ENCODE peak calls at places on chromosomes 13 and 19, in six cellular contexts. R, T, S, L, J and Z are unnamed samples.

GRCh38 chr13:31011193-31011860 is 78.9 kb downstream of the TEX26 start:
- DNase-seq in L (no peak), S (no peak), R (no peak), J (no peak), T (peak; percentile 64), Z (no peak)

GRCh38 chr19:17216058-17216670 is 1.0 kb downstream of the USE1 start:
- DNase-seq in T (no peak), J (peak; percentile 66), L (no peak), S (no peak), R (no peak), Z (peak; percentile 24)

GRCh38 chr13:66805657-66806056 is 424.5 kb downstream of the PCDH9 start:
- DNase-seq in L (no peak), R (no peak), T (no peak), S (no peak), J (no peak), Z (no peak)

GRCh38 chr13:47420568-47420967 is 523.7 kb upstream of the HTR2A start:
- DNase-seq in L (no peak), R (no peak), J (no peak), T (no peak), S (no peak), Z (no peak)

GRCh38 chr13:21603531-21604448 is at the start of gene MICU2:
- DNase-seq in T (peak; percentile 97), S (peak; percentile 95), R (peak; percentile 79), L (peak; percentile 90), J (peak; percentile 92), Z (peak; percentile 77)

GRCh38 chr19:9171393-9171991 is 7.3 kb upstream of the OR7D2 start:
- DNase-seq in L (no peak), R (no peak), S (no peak), T (no peak), J (no peak), Z (no peak)

GRCh38 chr19:4807188-4807587 is 15.7 kb downstream of the FEM1A start:
- DNase-seq in T (no peak), J (no peak), L (no peak), S (peak; percentile 74), R (no peak), Z (no peak)

GRCh38 chr13:68099616-68100015 is 869.5 kb upstream of the PCDH9 start:
- DNase-seq in S (no peak), J (no peak), T (no peak), R (no peak), L (peak; percentile 0), Z (no peak)

GRCh38 chr13:45873491-45874360 is 22.2 kb upstream of the SIAH3 start:
- DNase-seq in T (peak; percentile 61), L (peak; percentile 50), S (no peak), J (no peak), R (no peak), Z (no peak)

GRCh38 chr19:49064768-49065611 is at the start of gene NTF4:
- DNase-seq in J (peak; percentile 88), L (no peak), R (peak; percentile 61), T (peak; percentile 82), S (no peak), Z (peak; percentile 74)

GRCh38 chr13:110915874-110916670 is 1.2 kb upstream of the ANKRD10 start:
- DNase-seq in J (no peak), T (no peak), S (peak; percentile 38), L (no peak), R (no peak), Z (no peak)

GRCh38 chr13:107866007-107866665 is 349.2 kb downstream of the LIG4 start:
- DNase-seq in J (peak; percentile 77), T (peak; percentile 63), S (no peak), R (no peak), L (no peak), Z (peak; percentile 59)

DNA sequence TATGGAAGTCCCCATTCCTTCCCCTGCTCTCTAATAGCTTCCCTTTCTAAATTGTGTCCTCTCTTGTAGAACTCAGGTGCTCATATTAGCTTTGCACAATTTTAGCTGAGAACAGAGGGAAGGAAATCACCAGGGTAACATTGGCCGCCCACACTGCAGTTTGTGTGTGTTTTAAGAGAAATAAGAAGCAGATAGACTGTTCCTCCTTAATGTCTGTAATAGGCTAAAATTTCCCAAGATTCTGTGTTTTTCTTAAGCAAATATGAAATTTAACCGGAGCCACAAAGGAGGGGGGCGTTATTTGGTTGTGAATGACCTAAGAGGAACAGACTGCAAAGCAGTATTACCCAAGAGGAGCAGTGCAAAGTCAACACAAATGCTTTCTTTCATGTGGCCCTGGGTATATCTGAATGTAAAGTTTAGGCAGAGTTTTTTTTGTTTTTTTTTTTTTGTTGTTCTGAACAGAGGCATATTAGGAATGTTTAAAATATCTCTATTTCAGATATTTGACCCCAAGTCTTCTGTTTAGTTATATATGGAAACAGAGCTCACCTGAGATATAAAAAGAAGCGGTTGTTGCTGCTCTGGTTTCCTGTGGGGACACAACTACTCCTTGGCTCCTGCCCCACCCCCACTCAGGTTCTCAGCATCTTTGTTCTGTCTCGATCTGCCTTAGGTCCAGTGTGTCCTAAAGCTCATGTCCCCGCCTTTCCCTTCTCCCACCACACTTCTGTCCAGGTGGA is 220.5 kb downstream of the RFC3 start:
- DNase-seq in J (no peak), R (no peak), L (no peak), S (no peak), T (no peak), Z (no peak)
- TF ChIP-seq REST in J (no peak), R (no peak), L (no peak), S (no peak), T (no peak), Z (no peak)

GRCh38 chr19:12750851-12751250 is 740 bp upstream of the BEST2 start:
- DNase-seq in T (no peak), R (no peak), J (peak; percentile 28), L (no peak), S (no peak), Z (no peak)
- TF ChIP-seq REST in T (no peak), R (no peak), J (no peak), L (no peak), S (no peak), Z (no peak)

DNA sequence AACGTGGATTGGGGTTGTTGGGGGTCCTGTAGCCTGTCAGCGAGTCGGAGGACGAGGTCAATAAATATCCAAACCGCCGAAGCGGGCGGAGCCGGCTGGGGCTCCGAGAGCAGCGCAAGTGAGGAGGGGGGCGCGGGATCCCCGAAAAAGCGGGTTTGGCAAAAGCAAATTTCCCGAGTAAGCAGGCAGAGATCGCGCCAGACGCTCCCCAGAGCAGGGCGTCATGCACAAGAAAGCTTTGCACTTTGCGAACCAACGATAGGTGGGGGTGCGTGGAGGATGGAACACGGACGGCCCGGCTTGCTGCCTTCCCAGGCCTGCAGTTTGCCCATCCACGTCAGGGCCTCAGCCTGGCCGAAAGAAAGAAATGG is 754 bp upstream of the SIX5 start:
- DNase-seq in J (no peak), L (no peak), S (peak; percentile 45), R (peak; percentile 41), T (peak; percentile 44), Z (peak; percentile 39)
- TF ChIP-seq REST in J (no peak), L (no peak), S (no peak), R (no peak), T (no peak), Z (no peak)

DNA sequence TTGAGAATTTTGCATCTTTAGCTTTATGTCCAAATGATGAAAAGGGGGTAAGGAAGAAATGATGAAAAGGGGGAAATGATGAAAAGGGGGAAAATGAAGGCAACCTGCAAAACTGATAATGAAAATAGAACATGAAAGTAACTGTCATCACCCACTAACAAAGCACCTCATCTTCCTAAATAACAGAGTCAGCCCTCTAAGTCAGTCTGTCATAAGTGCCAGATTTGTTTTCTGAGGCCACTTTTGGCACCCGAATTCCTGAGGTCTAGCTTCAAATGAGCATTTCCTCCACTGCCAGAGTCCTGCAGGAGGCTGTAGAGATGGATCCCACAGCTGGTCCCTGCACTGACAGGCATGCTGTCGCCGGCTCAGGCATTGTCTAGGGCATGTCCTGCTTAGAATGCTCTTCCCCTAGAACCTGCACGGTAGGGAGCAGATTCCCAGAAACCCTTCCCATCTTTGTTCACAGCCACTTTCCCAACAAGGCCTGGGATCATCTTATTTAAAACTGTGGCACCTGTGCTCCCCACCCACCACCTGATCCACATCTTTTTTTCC is 25.3 kb downstream of the RAP2A start:
- DNase-seq in S (no peak), R (no peak), J (no peak), L (no peak), T (no peak), Z (no peak)
- TF ChIP-seq REST in S (no peak), R (no peak), J (no peak), L (no peak), T (no peak), Z (no peak)

DNA sequence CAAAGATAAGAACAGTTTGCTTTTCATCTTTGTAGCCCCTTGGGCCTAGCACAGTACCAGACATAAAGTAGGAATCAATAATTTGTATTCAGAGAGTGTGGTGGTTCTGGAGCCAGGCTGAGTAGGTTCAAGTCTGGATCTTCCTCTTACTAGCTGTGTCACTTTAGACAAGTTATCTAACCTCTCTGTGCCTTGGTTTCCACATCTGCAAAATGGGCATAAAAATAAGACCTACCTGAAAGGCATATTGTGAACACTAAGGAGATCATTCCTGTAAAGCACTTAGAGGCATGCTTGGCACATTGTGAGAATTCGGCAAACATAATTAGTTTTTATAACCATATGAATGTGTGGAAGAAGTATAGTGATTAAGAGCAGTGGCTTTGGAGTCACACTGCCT is 95.8 kb downstream of the MBNL2 start:
- DNase-seq in J (no peak), L (no peak), T (no peak), R (no peak), S (no peak), Z (no peak)
- TF ChIP-seq REST in J (no peak), L (no peak), T (no peak), R (no peak), S (no peak), Z (no peak)

GRCh38 chr19:3537101-3537437 is 1.9 kb upstream of the TEKTIP1 start:
- DNase-seq in L (no peak), R (no peak), S (no peak), T (no peak), J (no peak), Z (no peak)

GRCh38 chr19:3537438-3538240 is 1.3 kb upstream of the TEKTIP1 start:
- DNase-seq in T (no peak), L (no peak), R (no peak), S (peak; percentile 88), J (no peak), Z (no peak)

GRCh38 chr19:3538258-3538929 is 580 bp upstream of the TEKTIP1 start:
- DNase-seq in T (no peak), R (no peak), S (no peak), J (no peak), L (no peak), Z (no peak)

GRCh38 chr19:3535235-3535921 is 3.6 kb upstream of the TEKTIP1 start:
- DNase-seq in J (no peak), S (no peak), R (no peak), L (no peak), T (no peak), Z (no peak)

DNA sequence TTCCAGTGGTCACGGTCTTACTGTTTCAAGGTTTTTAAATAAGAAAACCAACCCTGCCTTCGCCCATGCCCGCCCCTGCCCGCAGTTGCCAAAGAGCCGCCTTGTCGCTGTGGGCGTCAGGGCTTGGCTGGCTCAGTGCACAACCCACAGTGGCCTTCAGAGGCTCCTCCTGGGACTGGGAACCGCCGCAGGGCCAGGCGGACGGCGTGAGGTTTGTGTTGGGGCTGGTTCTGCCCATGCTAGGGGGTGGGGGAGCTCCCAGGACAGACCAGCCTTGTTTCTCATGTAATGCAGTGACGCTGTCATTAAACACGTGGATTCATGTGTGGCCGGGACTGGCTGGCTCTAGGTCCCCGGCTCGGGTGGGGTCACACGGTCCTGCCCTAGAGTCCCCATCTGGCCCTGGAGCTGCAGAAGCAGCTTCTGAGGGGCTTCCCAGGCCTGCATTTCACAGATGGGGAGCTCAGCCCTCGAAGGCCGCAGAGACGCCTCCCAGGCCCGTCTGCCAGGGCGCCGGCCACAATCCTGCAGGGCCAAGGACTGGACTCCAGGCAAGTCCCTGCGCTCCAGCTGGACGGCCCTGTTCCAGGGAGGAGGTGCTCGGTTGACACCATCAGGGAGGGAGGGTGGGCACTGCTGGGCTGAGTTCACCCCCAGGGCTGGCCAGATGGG is 2.4 kb upstream of the TEKTIP1 start:
- DNase-seq in T (no peak), S (no peak), J (peak; percentile 70), R (no peak), L (no peak), Z (no peak)
- TF ChIP-seq REST in T (no peak), S (no peak), J (no peak), R (no peak), L (no peak), Z (no peak)